ENCODE peak calls at places on chromosome 2, in nine cellular contexts. M is activated naive CD8-positive, alpha-beta T cell treated with anti-CD3 and anti-CD28 coated beads for 36 hours; L is T-helper 9 cell; U is WTC11; A is activated CD8-positive, alpha-beta memory T cell treated with anti-CD3 and anti-CD28 coated beads for 24 hours; H is lung; P is EL; O is activated CD4-positive, CD25-positive, alpha-beta regulatory T cell treated with anti-CD3 and anti-CD28 coated beads, Interleukin-2, amount 50 U/mL, for 16 hours; N is aorta. W is an unnamed sample.

GRCh38 chr2:33073018-33073417 is 126.3 kb downstream of the LTBP1 start:
- DNase-seq in M (no peak), L (no peak), U (no peak), A (no peak), H (no peak), P (peak; percentile 18), O (no peak), N (no peak), W (no peak)

GRCh38 chr2:230964136-230964730 is 31.7 kb upstream of the SPATA3 start:
- DNase-seq in M (no peak), L (no peak), U (no peak), A (peak; percentile 52), H (no peak), P (no peak), O (no peak), N (no peak), W (no peak)

GRCh38 chr2:216235896-216236295 is 126.7 kb downstream of the XRCC5 start:
- DNase-seq in M (no peak), L (no peak), U (no peak), A (peak; percentile 5), H (peak; percentile 6), P (no peak), O (no peak), N (no peak), W (no peak)

GRCh38 chr2:30373881-30374302 is 73.2 kb upstream of the LCLAT1 start:
- DNase-seq in M (no peak), L (no peak), U (no peak), A (no peak), H (no peak), P (peak; percentile 76), O (no peak), N (no peak), W (no peak)

GRCh38 chr2:165499131-165499530 is 29.6 kb downstream of the CSRNP3 start:
- DNase-seq in M (no peak), L (no peak), U (no peak), A (no peak), H (no peak), P (no peak), O (no peak), N (no peak), W (no peak)

GRCh38 chr2:192628017-192628416 is 433.3 kb upstream of the TMEFF2 start:
- DNase-seq in M (no peak), L (no peak), U (no peak), A (no peak), H (no peak), P (no peak), O (no peak), N (no peak), W (no peak)

GRCh38 chr2:54945401-54946219 is 104.6 kb downstream of the RTN4 start:
- DNase-seq in M (peak; percentile 13), L (no peak), U (no peak), A (no peak), H (peak; percentile 48), P (peak; percentile 81), O (no peak), N (peak; percentile 77), W (peak; percentile 91)

GRCh38 chr2:7118606-7119503 is 201.6 kb downstream of the RNF144A start:
- DNase-seq in M (no peak), L (no peak), U (peak; percentile 45), A (no peak), H (no peak), P (peak; percentile 21), O (no peak), N (peak; percentile 55), W (no peak)

GRCh38 chr2:120956486-120957156 is 221.0 kb downstream of the GLI2 start:
- DNase-seq in M (no peak), L (no peak), U (peak; percentile 24), A (no peak), H (no peak), P (no peak), O (no peak), N (no peak), W (no peak)

GRCh38 chr2:191150451-191151314 is at the start of gene STAT4:
- DNase-seq in M (peak; percentile 87), L (peak; percentile 75), U (peak; percentile 59), A (peak; percentile 88), H (peak; percentile 50), P (peak; percentile 66), O (peak; percentile 71), N (peak; percentile 68), W (peak; percentile 49)

GRCh38 chr2:81901017-81901416 is 1596.5 kb upstream of the LRRTM1 start:
- DNase-seq in M (no peak), L (no peak), U (no peak), A (no peak), H (no peak), P (no peak), O (no peak), N (no peak), W (no peak)

GRCh38 chr2:172701250-172701649 is 34.4 kb upstream of the RAPGEF4 start:
- DNase-seq in M (no peak), L (no peak), U (no peak), A (no peak), H (no peak), P (peak; percentile 82), O (no peak), N (no peak), W (no peak)

GRCh38 chr2:30235859-30236535 is 4.7 kb downstream of the LBH start:
- DNase-seq in M (peak; percentile 74), L (no peak), U (no peak), A (peak; percentile 82), H (no peak), P (no peak), O (peak; percentile 36), N (no peak), W (no peak)

GRCh38 chr2:191691016-191691725 is 13.2 kb downstream of the NABP1 start:
- DNase-seq in M (no peak), L (no peak), U (no peak), A (no peak), H (no peak), P (peak; percentile 79), O (peak; percentile 41), N (no peak), W (peak; percentile 27)

GRCh38 chr2:119224391-119224972 is 848 bp downstream of the STEAP3 start:
- DNase-seq in M (no peak), L (no peak), U (no peak), A (no peak), H (no peak), P (no peak), O (no peak), N (peak; percentile 65), W (no peak)

W was measured in thyroid gland.